ENCODE peak calls at places on chromosomes 2 and 18, in eight cellular contexts. B is HCT116, Q is prostate gland, E is Peyer's patch, M is A549, O is tibial nerve, G is body of pancreas, D is adrenal gland. C is an unnamed sample.

GRCh38 chr2:188561473-188561979 is 269.9 kb downstream of the GULP1 start:
- DNase-seq in B (no peak), Q (no peak), E (peak; percentile 21), M (no peak), O (no peak), G (no peak), D (no peak), C (no peak)

GRCh38 chr2:216327447-216327846 is 44.8 kb downstream of the MARCHF4 start:
- DNase-seq in B (no peak), Q (no peak), E (no peak), M (no peak), O (no peak), G (no peak), D (no peak), C (no peak)

GRCh38 chr18:76410660-76411417 is 84.2 kb downstream of the ZNF516 start:
- DNase-seq in B (no peak), Q (no peak), E (no peak), M (no peak), O (no peak), G (no peak), D (peak; percentile 54), C (no peak)

GRCh38 chr2:180003566-180003965 is 3.5 kb downstream of the CWC22 start:
- DNase-seq in B (no peak), Q (no peak), E (no peak), M (no peak), O (no peak), G (no peak), D (no peak), C (no peak)

GRCh38 chr2:176582990-176583481 is 313.8 kb downstream of the MTX2 start:
- DNase-seq in B (peak; percentile 65), Q (no peak), E (no peak), M (peak; percentile 87), O (no peak), G (no peak), D (peak; percentile 60), C (no peak)

GRCh38 chr2:216495656-216496055 is 3.0 kb upstream of the RPL37A start:
- DNase-seq in B (no peak), Q (no peak), E (no peak), M (no peak), O (no peak), G (no peak), D (no peak), C (no peak)

GRCh38 chr2:18856766-18857165 is 267.4 kb upstream of the NT5C1B start:
- DNase-seq in B (no peak), Q (no peak), E (no peak), M (no peak), O (no peak), G (no peak), D (no peak), C (no peak)

GRCh38 chr2:168215813-168216212 is 31.6 kb downstream of the STK39 start:
- DNase-seq in B (no peak), Q (no peak), E (no peak), M (no peak), O (no peak), G (no peak), D (no peak), C (no peak)

GRCh38 chr2:150787353-150788098 is 300.1 kb upstream of the RND3 start:
- DNase-seq in B (no peak), Q (no peak), E (no peak), M (no peak), O (no peak), G (no peak), D (no peak), C (no peak)

GRCh38 chr2:24986397-24986796 is 14.6 kb upstream of the DNAJC27 start:
- DNase-seq in B (no peak), Q (peak; percentile 27), E (no peak), M (no peak), O (no peak), G (peak; percentile 21), D (peak; percentile 65), C (peak; percentile 32)

GRCh38 chr2:61463769-61464475 is 7.0 kb downstream of the USP34 start:
- DNase-seq in B (no peak), Q (no peak), E (no peak), M (no peak), O (no peak), G (no peak), D (peak; percentile 39), C (no peak)

GRCh38 chr2:54668711-54669110 is 54.8 kb upstream of the EML6 start:
- DNase-seq in B (no peak), Q (no peak), E (no peak), M (no peak), O (no peak), G (no peak), D (no peak), C (no peak)

GRCh38 chr2:201890447-201890846 is 84.1 kb downstream of the CDK15 start:
- DNase-seq in B (no peak), Q (no peak), E (no peak), M (no peak), O (no peak), G (no peak), D (no peak), C (no peak)

GRCh38 chr18:864872-865273 is 39.8 kb upstream of the ADCYAP1 start:
- DNase-seq in B (peak; percentile 73), Q (peak; percentile 58), E (peak; percentile 65), M (peak; percentile 75), O (peak; percentile 23), G (peak; percentile 79), D (peak; percentile 83), C (peak; percentile 27)
- TF ChIP-seq CTCF in B (peak; percentile 99), Q (peak; percentile 72), E (peak; percentile 16), M (peak; percentile 89), O (peak; percentile 78), G (peak; percentile 99), D (peak; percentile 91), C (peak; percentile 75)

GRCh38 chr2:190961918-190962487 is 52.0 kb downstream of the STAT1 start:
- DNase-seq in B (no peak), Q (no peak), E (no peak), M (no peak), O (no peak), G (no peak), D (no peak), C (no peak)

GRCh38 chr2:190963088-190963487 is 50.9 kb downstream of the STAT1 start:
- DNase-seq in B (no peak), Q (no peak), E (no peak), M (no peak), O (no peak), G (no peak), D (no peak), C (no peak)

GRCh38 chr2:190965580-190966222 is 48.3 kb downstream of the STAT1 start:
- DNase-seq in B (no peak), Q (no peak), E (no peak), M (no peak), O (no peak), G (no peak), D (no peak), C (no peak)

GRCh38 chr2:190964170-190964795 is 49.7 kb downstream of the STAT1 start:
- DNase-seq in B (no peak), Q (no peak), E (no peak), M (no peak), O (no peak), G (peak; percentile 35), D (no peak), C (no peak)

GRCh38 chr2:190959911-190960788 is 53.8 kb downstream of the STAT1 start:
- DNase-seq in B (no peak), Q (no peak), E (no peak), M (no peak), O (no peak), G (no peak), D (no peak), C (no peak)
- TF ChIP-seq POLR2A in B (no peak), Q (no peak), E (no peak), M (no peak), O (no peak), G (no peak), D (no peak), C (no peak)

GRCh38 chr2:85830645-85831044 is 58.1 kb downstream of the ST3GAL5 start:
- DNase-seq in B (no peak), Q (no peak), E (no peak), M (peak; percentile 34), O (no peak), G (no peak), D (no peak), C (no peak)
- TF ChIP-seq CTCF in B (peak; percentile 20), Q (no peak), E (no peak), M (peak; percentile 23), O (no peak), G (no peak), D (no peak), C (no peak)

GRCh38 chr2:63218800-63219511 is 168.3 kb downstream of the OTX1 start:
- DNase-seq in B (no peak), Q (no peak), E (no peak), M (no peak), O (no peak), G (no peak), D (no peak), C (no peak)
- TF ChIP-seq POLR2A in B (no peak), Q (no peak), E (no peak), M (no peak), O (no peak), G (no peak), D (no peak), C (no peak)